ENCODE peak calls at places on chromosomes 13 and 19, in four cellular contexts. W is K562, B is GM12878, A is HepG2. K is an unnamed sample.

GRCh38 chr19:55546822-55547614 is 1.7 kb upstream of the SBK3 start:
- DNase-seq in W (peak), A (peak), B (no peak), K (no peak)

GRCh38 chr19:31698352-31698751 is 349.1 kb upstream of the TSHZ3 start:
- DNase-seq in W (no peak), A (no peak), B (no peak), K (no peak)

GRCh38 chr13:20470136-20470535 is 55.5 kb downstream of the CRYL1 start:
- DNase-seq in W (no peak), A (no peak), B (no peak), K (no peak)

GRCh38 chr13:101451641-101452040 is 834 bp upstream of the ITGBL1 start:
- DNase-seq in W (no peak), A (no peak), B (no peak), K (no peak)

GRCh38 chr19:6278051-6278450 is 1.7 kb downstream of the MLLT1 start:
- DNase-seq in W (no peak), A (no peak), B (no peak), K (no peak)

GRCh38 chr13:51714663-51715168 is 89.2 kb downstream of the DHRS12 start:
- DNase-seq in A (no peak), W (no peak), B (peak), K (no peak)

GRCh38 chr13:74206061-74206561 is 71.9 kb upstream of the KLF12 start:
- DNase-seq in W (no peak), B (no peak), A (no peak), K (no peak)

GRCh38 chr19:16417660-16418596 is 53.8 kb downstream of the EPS15L1 start:
- DNase-seq in A (peak), W (peak), B (no peak), K (peak)

GRCh38 chr13:84648069-84648640 is 765.9 kb upstream of the SLITRK1 start:
- DNase-seq in W (no peak), A (no peak), B (no peak), K (no peak)

GRCh38 chr19:38421856-38422255 is 4.2 kb downstream of the RASGRP4 start:
- DNase-seq in A (no peak), W (no peak), B (no peak), K (no peak)

GRCh38 chr13:111401755-111402154 is 81.3 kb downstream of the TEX29 start:
- DNase-seq in B (no peak), A (no peak), W (no peak), K (no peak)

GRCh38 chr19:50203281-50204080 is at the start of gene MYH14:
- DNase-seq in W (peak), B (no peak), A (peak), K (peak)

GRCh38 chr13:99442273-99442895 is 58.9 kb upstream of the TM9SF2 start:
- DNase-seq in B (no peak), W (peak), A (peak), K (peak)

GRCh38 chr13:51829236-51829899 is 15.6 kb downstream of the TMEM272 start:
- DNase-seq in A (no peak), W (no peak), B (no peak), K (no peak)

GRCh38 chr19:49997709-49998108 is 27.5 kb downstream of the VRK3 start:
- DNase-seq in W (peak), B (peak), A (peak), K (peak)

GRCh38 chr13:29782798-29783197 is 67.6 kb downstream of the UBL3 start:
- DNase-seq in B (no peak), W (no peak), A (no peak), K (no peak)

GRCh38 chr13:103948477-103948876 is 882.3 kb upstream of the SLC10A2 start:
- DNase-seq in A (no peak), B (no peak), W (no peak), K (no peak)

GRCh38 chr13:51635137-51635878 is 51.0 kb downstream of the WDFY2 start:
- DNase-seq in W (no peak), A (no peak), B (no peak), K (no peak)

DNA sequence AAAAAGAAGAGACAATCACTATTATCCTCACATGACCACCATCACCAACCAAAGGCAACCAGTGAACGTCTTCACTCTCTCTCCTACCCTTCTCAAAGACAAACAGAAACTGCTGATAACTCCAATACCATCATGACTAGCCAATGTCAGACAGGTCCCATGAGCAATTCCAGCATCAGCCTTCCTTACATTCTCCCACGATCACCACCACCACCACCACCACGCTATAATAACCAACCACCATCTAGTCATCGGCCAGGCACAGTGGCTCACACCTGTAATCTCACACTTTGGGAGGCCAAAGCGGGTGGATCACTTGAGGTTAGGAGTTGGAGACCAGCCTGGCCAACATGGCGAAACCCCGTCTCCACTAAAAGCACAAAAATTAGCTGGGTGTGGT is 3.9 kb downstream of the MYO1F start:
- DNase-seq in B (no peak), W (no peak), A (no peak), K (no peak)
- TF ChIP-seq ATF2 in B (no peak), W (no peak), A (no peak), K (no peak)

GRCh38 chr19:1027953-1028902 is 1.8 kb downstream of the CNN2 start:
- DNase-seq in A (peak), B (no peak), W (peak), K (peak)
- TF ChIP-seq CBFB in A (peak), B (no peak), W (no peak), K (no peak)

GRCh38 chr19:48500830-48501445 is 10.7 kb downstream of the LMTK3 start:
- DNase-seq in A (no peak), W (no peak), B (no peak), K (no peak)

GRCh38 chr19:48499352-48500090 is 12.1 kb downstream of the LMTK3 start:
- DNase-seq in B (no peak), W (no peak), A (no peak), K (no peak)

GRCh38 chr19:48501961-48502719 is 9.5 kb downstream of the LMTK3 start:
- DNase-seq in W (peak), B (peak), A (peak), K (peak)

GRCh38 chr19:48502720-48503018 is 9.0 kb downstream of the LMTK3 start:
- DNase-seq in A (no peak), B (no peak), W (no peak), K (no peak)

GRCh38 chr19:48501446-48501960 is 10.1 kb downstream of the LMTK3 start:
- DNase-seq in A (peak), W (peak), B (peak), K (peak)
- TF ChIP-seq ETV6 in A (no peak), W (no peak), B (no peak), K (no peak)

GRCh38 chr19:709196-709964 is 645 bp downstream of the PALM start:
- DNase-seq in A (no peak), B (no peak), W (no peak), K (no peak)

GRCh38 chr19:703329-703650 is 5.4 kb upstream of the PALM start:
- DNase-seq in B (no peak), A (no peak), W (no peak), K (no peak)

GRCh38 chr19:704447-704741 is 4.3 kb upstream of the PALM start:
- DNase-seq in W (no peak), A (no peak), B (no peak), K (no peak)

GRCh38 chr19:703651-704446 is 4.9 kb upstream of the PALM start:
- DNase-seq in A (peak), W (peak), B (no peak), K (peak)
- TF ChIP-seq ATF2 in A (no peak), W (no peak), B (no peak), K (no peak)

GRCh38 chr19:2191456-2191931 is 27.8 kb downstream of the DOT1L start:
- DNase-seq in B (no peak), A (no peak), W (no peak), K (no peak)
- TF ChIP-seq CBFB in B (no peak), A (no peak), W (no peak), K (no peak)

DNA sequence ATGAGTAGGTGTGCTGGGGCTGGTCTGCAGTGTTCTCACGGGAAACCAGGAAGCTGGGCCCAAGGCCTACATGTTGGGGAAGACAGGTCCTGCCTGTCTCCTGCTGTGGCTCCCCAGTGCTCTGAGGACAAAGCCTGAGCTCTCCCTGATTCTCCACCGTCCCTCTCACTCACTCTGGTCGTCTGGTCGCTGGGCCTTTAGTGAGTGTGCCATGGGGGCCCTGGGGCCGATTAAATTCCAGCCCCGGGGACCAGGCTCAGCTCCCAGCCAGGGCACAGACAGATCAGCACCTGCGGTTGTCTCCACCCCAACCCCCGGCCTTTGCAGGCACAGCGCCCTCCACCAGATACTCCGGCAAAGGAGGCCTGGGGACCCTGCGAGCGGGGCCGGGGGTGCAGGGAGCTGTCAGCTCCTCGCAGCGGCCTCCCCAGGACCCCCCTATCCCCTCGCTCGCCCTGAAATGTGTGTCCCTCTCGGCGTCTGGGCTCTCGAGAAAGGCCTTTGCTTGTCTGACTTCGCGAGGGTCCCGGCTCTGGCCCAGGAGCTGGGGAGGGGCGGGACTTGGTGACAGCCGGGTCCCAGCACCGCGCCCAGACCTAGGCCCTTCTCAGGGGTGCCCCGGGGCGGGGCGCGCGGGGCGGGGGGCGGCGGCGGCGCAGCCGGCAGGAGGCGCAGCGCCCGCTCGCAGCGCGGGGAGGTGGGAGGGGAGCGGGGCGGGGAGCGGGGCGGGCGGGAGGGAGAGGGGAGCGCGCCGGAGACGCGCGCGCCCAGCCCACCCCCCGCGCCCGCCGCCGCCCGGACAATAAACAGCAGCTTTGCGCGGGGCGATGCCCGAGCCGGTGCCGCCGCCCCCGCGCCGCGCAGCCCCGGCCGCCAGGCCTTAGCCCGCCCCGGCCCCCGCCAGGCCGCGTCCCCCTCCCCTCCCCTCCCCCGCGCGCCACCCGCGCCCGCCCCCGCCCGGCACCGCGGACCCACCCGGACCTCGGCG is at the start of gene PALM:
- DNase-seq in B (no peak), W (peak), A (peak), K (peak)
- TF ChIP-seq ETV6 in B (no peak), W (no peak), A (no peak), K (no peak)

DNA sequence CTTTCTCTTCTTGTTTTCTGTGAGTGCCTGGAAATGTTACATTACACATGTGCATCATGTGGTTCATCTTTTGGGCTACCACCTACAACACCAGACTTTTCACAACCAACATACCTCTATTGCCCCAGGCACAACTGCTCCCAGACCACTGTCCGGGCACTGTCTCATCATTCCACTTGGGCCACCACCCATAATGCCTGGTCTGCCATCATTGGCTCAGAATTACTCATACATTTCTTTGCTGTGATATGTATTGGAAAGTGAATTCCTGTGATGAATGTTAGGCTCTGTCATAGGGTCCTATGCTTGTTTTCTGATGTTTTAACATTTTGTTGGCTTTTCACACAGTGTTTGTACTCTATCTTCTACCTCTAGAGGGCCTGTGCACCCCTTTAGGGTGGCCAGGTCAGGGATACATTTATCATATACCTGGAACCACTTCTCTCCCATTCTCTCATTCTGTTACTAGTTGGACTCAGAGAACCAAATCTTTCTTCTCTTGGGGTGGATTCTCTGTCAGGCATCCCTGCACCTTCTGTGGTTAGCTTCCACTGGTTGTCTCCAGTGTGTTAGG is 172.8 kb downstream of the NHLRC3 start:
- DNase-seq in A (no peak), W (no peak), B (no peak), K (no peak)
- TF ChIP-seq ATF2 in A (no peak), W (no peak), B (no peak), K (no peak)

K was measured in WTC11.